ENCODE peak calls at places on chromosomes 13 and 19, in nine cellular contexts. Q, X, Y, F, C, L, R, S and P are unnamed samples. For H3K4me1, the result is how much of the 10 kb centered on the place peaks cover.

GRCh38 chr13:77002590-77003190 is 10.8 kb downstream of the CLN5 start:
- DNase-seq in Q (peak), X (no peak), Y (peak), F (no peak), C (no peak), L (no peak), R (peak), S (no peak), P (no peak)

GRCh38 chr19:17125728-17126677 is 50.4 kb downstream of the MYO9B start:
- DNase-seq in Q (no peak), X (peak), Y (no peak), F (peak), C (peak), L (peak), R (no peak), S (peak), P (peak)

GRCh38 chr19:15137777-15138176 is 30.6 kb downstream of the SYDE1 start:
- DNase-seq in Q (no peak), X (no peak), Y (no peak), F (no peak), C (no peak), L (no peak), R (no peak), S (no peak), P (no peak)

GRCh38 chr19:522726-523125 is 8.8 kb upstream of the CDC34 start:
- DNase-seq in Q (no peak), X (no peak), Y (no peak), F (no peak), C (no peak), L (no peak), R (no peak), S (no peak), P (no peak)

GRCh38 chr13:27474751-27475268 is 24.4 kb upstream of the MTIF3 start:
- DNase-seq in Q (no peak), X (no peak), Y (no peak), F (no peak), C (no peak), L (no peak), R (no peak), S (no peak), P (no peak)

GRCh38 chr13:44575741-44576395 is at the start of gene TSC22D1:
- DNase-seq in Q (peak), X (peak), Y (peak), F (peak), C (peak), L (peak), R (peak), S (peak), P (peak)

GRCh38 chr19:50497030-50497420 is 14.0 kb downstream of the JOSD2 start:
- DNase-seq in Q (no peak), X (peak), Y (no peak), F (no peak), C (no peak), L (no peak), R (no peak), S (no peak), P (no peak)

GRCh38 chr13:101919541-101920306 is 467.2 kb downstream of the ITGBL1 start:
- DNase-seq in Q (peak), X (no peak), Y (no peak), F (peak), C (no peak), L (no peak), R (peak), S (no peak), P (peak)

GRCh38 chr13:109873351-109874123 is 87.2 kb upstream of the IRS2 start:
- DNase-seq in Q (no peak), X (no peak), Y (no peak), F (no peak), C (peak), L (no peak), R (peak), S (no peak), P (no peak)

GRCh38 chr13:111206148-111206547 is 91.0 kb downstream of the ARHGEF7 start:
- DNase-seq in Q (no peak), X (no peak), Y (no peak), F (no peak), C (no peak), L (no peak), R (no peak), S (no peak), P (no peak)

GRCh38 chr13:111202149-111202548 is 87.0 kb downstream of the ARHGEF7 start:
- DNase-seq in Q (no peak), X (no peak), Y (no peak), F (no peak), C (no peak), L (no peak), R (peak), S (no peak), P (no peak)

GRCh38 chr13:111202745-111203144 is 87.6 kb downstream of the ARHGEF7 start:
- DNase-seq in Q (peak), X (no peak), Y (peak), F (no peak), C (peak), L (no peak), R (peak), S (no peak), P (peak)

GRCh38 chr13:111203742-111204386 is 88.8 kb downstream of the ARHGEF7 start:
- DNase-seq in Q (no peak), X (no peak), Y (no peak), F (no peak), C (no peak), L (no peak), R (no peak), S (no peak), P (no peak)

GRCh38 chr13:111204438-111205177 is 89.5 kb downstream of the ARHGEF7 start:
- DNase-seq in Q (peak), X (no peak), Y (no peak), F (no peak), C (no peak), L (peak), R (peak), S (no peak), P (no peak)
- H3K4me1 ChIP-seq in Q (under half), X (under half), Y (under half), F (half or more), C (under half), L (half or more), R (under half), S (under half), P (under half)

GRCh38 chr19:29711584-29712132 is 3.4 kb downstream of the C19orf12 start:
- DNase-seq in Q (no peak), X (no peak), Y (no peak), F (peak), C (no peak), L (no peak), R (no peak), S (no peak), P (no peak)

GRCh38 chr19:29705706-29706105 is 9.4 kb downstream of the C19orf12 start:
- DNase-seq in Q (no peak), X (no peak), Y (no peak), F (no peak), C (no peak), L (no peak), R (no peak), S (no peak), P (no peak)

GRCh38 chr19:29706635-29707034 is 8.4 kb downstream of the C19orf12 start:
- DNase-seq in Q (no peak), X (no peak), Y (no peak), F (no peak), C (no peak), L (no peak), R (no peak), S (no peak), P (peak)

GRCh38 chr19:29704562-29705558 is 10.2 kb downstream of the C19orf12 start:
- DNase-seq in Q (no peak), X (no peak), Y (no peak), F (no peak), C (no peak), L (no peak), R (no peak), S (no peak), P (no peak)

GRCh38 chr19:29708553-29709439 is 6.3 kb downstream of the C19orf12 start:
- DNase-seq in Q (peak), X (peak), Y (no peak), F (peak), C (no peak), L (peak), R (no peak), S (no peak), P (no peak)
- H3K4me1 ChIP-seq in Q (under half), X (under half), Y (under half), F (under half), C (under half), L (under half), R (under half), S (under half), P (under half)

GRCh38 chr13:75437582-75438318 is 44.2 kb downstream of the TBC1D4 start:
- DNase-seq in Q (peak), X (no peak), Y (no peak), F (no peak), C (no peak), L (no peak), R (no peak), S (no peak), P (no peak)
- H3K4me1 ChIP-seq in Q (under half), X (under half), Y (under half), F (under half), C (under half), L (half or more), R (under half), S (under half), P (under half)

DNA sequence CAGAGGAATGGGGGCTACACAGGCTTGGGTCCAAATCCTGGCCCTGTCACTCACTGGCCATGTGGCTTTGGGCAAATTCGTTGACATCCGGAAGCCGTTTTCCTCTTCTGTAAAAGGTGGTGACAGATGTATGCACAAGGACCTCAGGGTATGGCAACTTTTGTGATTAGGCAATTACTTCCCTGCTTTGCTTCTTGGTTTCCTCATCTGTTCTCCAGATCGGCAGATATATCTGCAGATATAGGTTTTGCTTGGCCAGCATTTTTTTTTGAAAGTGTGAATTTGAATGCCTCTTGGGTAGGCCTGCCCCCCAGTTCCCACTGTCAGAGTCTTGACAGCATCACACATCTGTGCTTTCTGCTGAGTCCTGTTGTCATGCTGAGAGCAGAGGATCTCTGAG is 17.7 kb downstream of the TMEM272 start:
- DNase-seq in Q (no peak), X (no peak), Y (no peak), F (no peak), C (no peak), L (no peak), R (no peak), S (no peak), P (no peak)
- H3K4me1 ChIP-seq in Q (under half), X (under half), Y (under half), F (half or more), C (under half), L (under half), R (under half), S (under half), P (under half)

GRCh38 chr13:30737511-30738342 is 2.4 kb downstream of the ALOX5AP start:
- DNase-seq in Q (no peak), X (no peak), Y (no peak), F (peak), C (no peak), L (no peak), R (no peak), S (no peak), P (no peak)

GRCh38 chr13:30736921-30737320 is 1.6 kb downstream of the ALOX5AP start:
- DNase-seq in Q (no peak), X (no peak), Y (no peak), F (no peak), C (no peak), L (no peak), R (no peak), S (no peak), P (no peak)

GRCh38 chr13:30734434-30734833 is 909 bp upstream of the ALOX5AP start:
- DNase-seq in Q (no peak), X (no peak), Y (peak), F (no peak), C (no peak), L (no peak), R (peak), S (no peak), P (no peak)

GRCh38 chr13:30735025-30735967 is at the start of gene ALOX5AP:
- DNase-seq in Q (no peak), X (no peak), Y (no peak), F (peak), C (no peak), L (no peak), R (no peak), S (peak), P (no peak)

DNA sequence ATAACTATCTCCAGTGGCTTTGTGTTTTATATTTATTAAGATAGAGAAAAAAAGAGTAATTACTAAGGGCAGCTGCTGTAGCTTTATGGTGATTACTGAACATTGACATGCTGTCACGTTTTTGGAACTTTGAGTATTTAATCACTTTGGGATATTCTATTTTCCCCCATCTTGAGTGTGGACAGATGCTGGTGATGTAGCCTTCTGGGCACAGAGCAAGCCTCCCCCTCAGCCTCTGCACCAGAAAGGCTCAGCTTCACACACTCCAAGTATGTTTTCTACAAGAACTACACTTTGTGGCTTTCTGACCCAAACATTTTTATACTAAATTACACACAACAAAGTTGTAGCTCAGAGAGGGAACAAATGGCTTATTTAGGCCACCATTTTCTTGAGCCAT is 1.1 kb downstream of the ALOX5AP start:
- DNase-seq in Q (no peak), X (no peak), Y (no peak), F (no peak), C (no peak), L (no peak), R (no peak), S (no peak), P (no peak)
- H3K4me1 ChIP-seq in Q (under half), X (under half), Y (under half), F (half or more), C (under half), L (under half), R (under half), S (under half), P (under half)

DNA sequence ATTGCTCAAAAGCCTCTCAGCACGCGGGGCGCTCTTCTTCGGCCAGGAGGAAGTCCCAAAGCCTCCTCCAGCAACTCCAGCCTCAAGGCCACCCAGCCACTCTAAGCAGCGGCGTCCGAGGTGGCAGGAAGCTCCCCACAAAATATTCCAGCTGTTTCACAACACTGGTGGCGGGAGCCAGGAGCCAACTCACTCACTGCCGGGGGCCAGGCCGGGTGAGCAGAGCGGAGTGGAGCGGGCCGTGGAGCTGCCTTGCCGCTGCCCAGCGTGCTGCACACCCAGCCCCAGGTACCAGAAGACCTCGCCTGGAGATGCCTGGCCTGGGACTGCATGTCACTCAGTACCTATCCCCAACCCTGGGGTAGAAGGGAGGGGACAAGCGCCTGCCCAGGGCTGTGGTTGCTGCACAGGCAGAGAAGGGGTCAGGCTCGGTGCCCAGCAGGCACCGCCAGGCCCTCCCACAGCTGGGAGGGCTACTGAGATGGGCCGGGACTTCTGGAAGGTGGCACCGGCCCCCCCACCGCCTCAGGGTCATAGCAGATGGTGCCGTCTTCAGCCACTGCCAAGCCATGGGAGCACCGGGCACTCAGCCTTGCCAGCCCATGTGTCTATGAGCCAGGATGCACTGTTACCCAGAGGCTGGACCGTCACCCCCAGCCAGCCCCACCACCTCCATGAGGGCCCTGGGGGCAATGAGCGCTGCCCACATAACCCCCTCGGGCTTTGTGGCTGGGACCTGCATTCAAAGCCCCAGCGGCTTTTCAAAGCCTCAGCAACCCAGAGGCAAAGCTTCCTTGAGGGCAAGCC is 59.2 kb downstream of the MLLT1 start:
- DNase-seq in Q (no peak), X (no peak), Y (no peak), F (no peak), C (no peak), L (peak), R (no peak), S (no peak), P (peak)
- H3K4me1 ChIP-seq in Q (under half), X (under half), Y (under half), F (under half), C (under half), L (half or more), R (under half), S (under half), P (half or more)

GRCh38 chr19:47661571-47661970 is 51.7 kb upstream of the EHD2 start:
- DNase-seq in Q (no peak), X (no peak), Y (no peak), F (no peak), C (no peak), L (peak), R (no peak), S (no peak), P (no peak)

GRCh38 chr19:47657719-47658118 is 48.8 kb downstream of the BICRA start:
- DNase-seq in Q (peak), X (no peak), Y (no peak), F (no peak), C (no peak), L (peak), R (peak), S (no peak), P (no peak)

GRCh38 chr19:47661161-47661560 is 52.1 kb upstream of the EHD2 start:
- DNase-seq in Q (no peak), X (no peak), Y (no peak), F (no peak), C (no peak), L (peak), R (no peak), S (no peak), P (no peak)

GRCh38 chr19:47658431-47659383 is 49.8 kb downstream of the BICRA start:
- DNase-seq in Q (peak), X (peak), Y (no peak), F (no peak), C (peak), L (peak), R (no peak), S (peak), P (no peak)

DNA sequence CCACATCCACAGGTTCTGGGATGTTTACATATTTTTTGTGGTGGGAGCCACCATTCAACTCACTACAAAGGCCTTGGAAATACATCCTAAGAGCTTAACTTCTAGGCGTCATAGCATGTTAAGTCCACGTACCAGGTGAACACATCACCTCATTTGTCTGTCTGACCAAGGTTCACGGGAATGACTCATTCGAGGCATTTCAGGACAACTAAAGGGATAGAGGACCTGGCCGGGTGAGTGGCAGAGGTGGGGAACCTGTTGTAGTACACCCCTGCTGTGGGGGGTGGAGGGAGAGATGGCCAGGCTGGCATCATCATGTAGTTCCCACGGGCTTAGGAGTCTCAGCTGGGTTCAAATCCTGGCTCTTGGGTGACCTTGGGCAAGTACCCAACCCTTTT is 51.5 kb downstream of the BICRA start:
- DNase-seq in Q (peak), X (no peak), Y (peak), F (no peak), C (no peak), L (peak), R (no peak), S (no peak), P (no peak)
- H3K4me1 ChIP-seq in Q (under half), X (under half), Y (under half), F (half or more), C (half or more), L (half or more), R (under half), S (half or more), P (under half)

GRCh38 chr19:41224632-41225031 is 5.6 kb downstream of the AXL start:
- DNase-seq in Q (no peak), X (no peak), Y (no peak), F (no peak), C (no peak), L (no peak), R (no peak), S (no peak), P (no peak)
- H3K4me1 ChIP-seq in Q (under half), X (under half), Y (half or more), F (under half), C (half or more), L (under half), R (under half), S (under half), P (under half)

DNA sequence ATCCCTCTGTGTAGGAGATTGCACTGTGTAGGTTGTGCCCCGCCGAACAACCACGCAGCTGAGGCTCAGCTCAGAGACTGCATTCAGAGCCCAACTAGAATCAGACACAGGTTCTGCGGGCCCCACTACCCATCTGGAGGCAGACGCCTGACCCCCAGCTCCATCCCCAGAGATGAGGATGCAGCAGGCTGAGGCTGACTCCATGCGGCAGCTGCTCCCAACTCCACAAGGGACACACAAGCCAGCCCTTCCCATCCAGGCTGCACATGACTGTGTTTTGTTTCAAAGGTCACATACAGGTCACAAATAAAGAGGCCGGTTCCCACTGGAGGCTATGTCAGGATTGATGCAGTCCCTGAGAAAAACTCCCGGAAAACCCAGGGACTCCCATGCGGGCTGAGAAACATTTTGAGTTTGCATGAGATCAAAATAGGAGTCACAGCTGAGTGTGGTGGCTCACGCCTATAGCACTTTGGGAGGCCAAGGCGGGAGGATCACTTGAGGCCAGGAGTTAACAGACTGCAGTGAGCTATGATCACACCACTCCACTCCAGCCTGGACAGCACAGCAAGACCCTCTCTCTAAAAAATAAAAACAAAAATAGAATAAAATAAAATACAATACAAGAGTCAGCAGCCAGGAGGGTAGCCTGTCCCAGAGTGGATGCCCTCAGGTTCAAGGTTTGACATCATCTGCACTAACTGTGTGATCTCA is 14.0 kb downstream of the ELL start:
- DNase-seq in Q (no peak), X (no peak), Y (no peak), F (no peak), C (no peak), L (peak), R (no peak), S (no peak), P (peak)
- H3K4me1 ChIP-seq in Q (under half), X (half or more), Y (under half), F (half or more), C (under half), L (half or more), R (under half), S (half or more), P (half or more)

GRCh38 chr13:42151781-42152180 is 103.3 kb downstream of the DGKH start:
- DNase-seq in Q (no peak), X (no peak), Y (peak), F (no peak), C (no peak), L (no peak), R (no peak), S (no peak), P (no peak)
- H3K4me1 ChIP-seq in Q (under half), X (under half), Y (under half), F (under half), C (under half), L (under half), R (under half), S (under half), P (under half)